ENCODE peak calls at places on chromosomes 11 and 22, in ten cellular contexts. V is SJCRH30; Y is bronchial epithelial cell; R is T-helper 9 cell; O is Peyer's patch; Q is stimulated activated CD4-positive, alpha-beta T cell treated with anti-CD3 and anti-CD28 coated beads, Interleukin-1b, Interleukin-23, amount 100 ng/mL, for 1 hour; X is MM.1S; P is right atrium auricular region; N is activated effector memory CD4-positive, alpha-beta T cell treated with Interleukin-2 at 50 U/mL for 16 hours; J is NCI-H1930. B is an unnamed sample.

GRCh38 chr11:114321621-114322257 is 25.5 kb downstream of the NNMT start:
- DNase-seq in J (no peak), O (no peak), P (no peak), N (no peak), Q (no peak), V (no peak), X (no peak), Y (peak), R (no peak), B (peak)

GRCh38 chr11:64123102-64123434 is 42.8 kb downstream of the MACROD1 start:
- DNase-seq in X (no peak), V (no peak), Q (no peak), O (no peak), P (no peak), N (no peak), Y (peak), R (no peak), J (no peak), B (no peak)

GRCh38 chr11:74310857-74311256 is 583 bp downstream of the P4HA3 start:
- DNase-seq in N (no peak), O (no peak), R (no peak), J (no peak), V (no peak), X (no peak), Q (no peak), P (no peak), Y (no peak), B (no peak)

GRCh38 chr22:20885557-20886323 is 26.9 kb downstream of the SNAP29 start:
- DNase-seq in O (peak), P (peak), J (peak), Y (peak), X (peak), N (no peak), R (no peak), V (peak), Q (no peak), B (peak)

GRCh38 chr11:14359573-14360031 is 619 bp upstream of the RRAS2 start:
- DNase-seq in R (no peak), X (no peak), O (no peak), Q (no peak), Y (no peak), V (peak), J (no peak), N (no peak), P (no peak), B (peak)

GRCh38 chr11:4092031-4092430 is 2.6 kb upstream of the RRM1 start:
- DNase-seq in P (no peak), N (no peak), J (no peak), V (no peak), Y (no peak), R (no peak), Q (no peak), O (no peak), X (peak), B (no peak)

GRCh38 chr11:15223318-15223717 is 108.6 kb downstream of the INSC start:
- DNase-seq in Y (peak), J (no peak), N (no peak), X (no peak), Q (no peak), O (no peak), V (no peak), R (no peak), P (no peak), B (no peak)

GRCh38 chr11:47373876-47374820 is 4.2 kb downstream of the SPI1 start:
- DNase-seq in J (peak), O (peak), P (peak), V (peak), Y (peak), N (peak), X (peak), Q (peak), R (peak), B (peak)

GRCh38 chr22:22424210-22424800 is 84.2 kb downstream of the ZNF280B start:
- DNase-seq in R (no peak), O (no peak), V (peak), Q (no peak), J (no peak), Y (no peak), N (no peak), P (peak), X (no peak), B (no peak)

GRCh38 chr11:12159351-12160099 is 49.1 kb downstream of the MICAL2 start:
- DNase-seq in J (no peak), Q (no peak), R (no peak), N (no peak), P (peak), Y (peak), O (no peak), V (peak), X (no peak), B (peak)

GRCh38 chr11:116657842-116658825 is 114.7 kb downstream of the BUD13 start:
- DNase-seq in V (peak), P (no peak), R (no peak), N (no peak), J (no peak), Q (no peak), Y (no peak), X (no peak), O (no peak), B (no peak)

GRCh38 chr11:77244277-77245014 is 57.0 kb downstream of the GDPD4 start:
- DNase-seq in Q (no peak), N (no peak), Y (peak), P (no peak), O (no peak), V (peak), X (no peak), R (no peak), J (no peak), B (peak)

GRCh38 chr22:46425011-46425410 is 89.5 kb downstream of the TRMU start:
- DNase-seq in Y (peak), R (no peak), N (no peak), V (no peak), O (no peak), P (no peak), Q (no peak), X (no peak), J (no peak), B (peak)

GRCh38 chr11:2853401-2853800 is 32.2 kb downstream of the CDKN1C start:
- DNase-seq in V (no peak), Y (no peak), P (no peak), X (no peak), Q (no peak), O (no peak), N (no peak), J (no peak), R (no peak), B (no peak)

GRCh38 chr11:86798988-86799387 is 1.4 kb upstream of the PRSS23 start:
- DNase-seq in N (no peak), V (no peak), Q (no peak), R (no peak), J (no peak), X (no peak), O (no peak), Y (peak), P (no peak), B (peak)

GRCh38 chr11:32450372-32450771 is 15.0 kb upstream of the WT1 start:
- DNase-seq in R (no peak), X (no peak), V (no peak), O (no peak), Y (no peak), P (no peak), J (no peak), Q (no peak), N (no peak), B (no peak)

GRCh38 chr22:39543095-39543494 is 10.5 kb upstream of the RPS19BP1 start:
- DNase-seq in V (no peak), N (no peak), P (no peak), Q (no peak), O (peak), X (no peak), Y (no peak), J (peak), R (no peak), B (peak)

GRCh38 chr11:125772834-125773505 is 5.7 kb downstream of the PATE2 start:
- DNase-seq in P (no peak), O (no peak), J (no peak), X (no peak), Y (peak), N (no peak), V (no peak), R (no peak), Q (no peak), B (no peak)

GRCh38 chr11:11179239-11179638 is 173.8 kb downstream of the CSNK2A3 start:
- DNase-seq in X (no peak), V (peak), Q (no peak), O (no peak), P (no peak), J (no peak), N (no peak), Y (peak), R (no peak), B (peak)

GRCh38 chr11:132886335-132886734 is 646.0 kb downstream of the OPCML start:
- DNase-seq in N (no peak), Y (peak), J (no peak), R (no peak), O (no peak), P (no peak), Q (no peak), V (peak), X (no peak), B (no peak)

GRCh38 chr11:111910637-111911562 is 670 bp downstream of the CRYAB start:
- DNase-seq in Q (no peak), V (no peak), R (no peak), P (no peak), O (no peak), N (no peak), Y (no peak), J (no peak), X (no peak), B (no peak)

GRCh38 chr22:43187171-43188099 is 501 bp upstream of the TTLL12 start:
- DNase-seq in P (peak), V (peak), R (peak), Q (peak), N (peak), O (peak), X (peak), J (peak), Y (peak), B (peak)

GRCh38 chr11:441418-442274 is at the start of gene ANO9:
- DNase-seq in P (no peak), J (no peak), N (peak), V (peak), Q (no peak), R (peak), Y (peak), O (peak), X (peak), B (peak)

GRCh38 chr11:46948378-46949131 is 12.0 kb downstream of the CSTPP1 start:
- DNase-seq in J (peak), Q (no peak), R (no peak), Y (peak), O (no peak), N (no peak), X (no peak), P (no peak), V (no peak), B (peak)

GRCh38 chr11:84292955-84293354 is 1006.8 kb upstream of the CCDC90B start:
- DNase-seq in V (no peak), J (no peak), O (no peak), R (no peak), Y (no peak), Q (no peak), N (no peak), X (no peak), P (no peak), B (no peak)

GRCh38 chr11:69750875-69751597 is 24.1 kb downstream of the FGF4 start:
- DNase-seq in J (no peak), R (no peak), N (no peak), O (no peak), X (no peak), V (no peak), P (no peak), Q (no peak), Y (no peak), B (no peak)

GRCh38 chr22:39179841-39180335 is 27.4 kb upstream of the CBX7 start:
- DNase-seq in R (no peak), O (no peak), X (no peak), Q (no peak), N (no peak), Y (no peak), V (peak), J (no peak), P (no peak), B (no peak)

GRCh38 chr11:87901366-87901765 is 273.9 kb downstream of the RAB38 start:
- DNase-seq in N (no peak), Y (no peak), P (no peak), V (no peak), J (no peak), O (no peak), X (no peak), R (no peak), Q (no peak), B (no peak)

GRCh38 chr11:75240381-75241035 is at the start of gene TPBGL:
- DNase-seq in Q (peak), X (no peak), Y (no peak), O (no peak), P (no peak), N (no peak), V (no peak), J (peak), R (no peak), B (no peak)

GRCh38 chr22:50507421-50507990 is at the start of gene LMF2:
- DNase-seq in J (no peak), O (peak), N (peak), R (peak), Y (peak), X (no peak), Q (peak), P (peak), V (no peak), B (peak)

GRCh38 chr11:116703421-116703820 is 69.4 kb downstream of the BUD13 start:
- DNase-seq in V (peak), X (no peak), O (no peak), J (no peak), Y (no peak), R (no peak), N (no peak), P (no peak), Q (no peak), B (no peak)

GRCh38 chr11:64752106-64752970 is 7.4 kb downstream of the PYGM start:
- DNase-seq in R (no peak), Q (no peak), P (no peak), N (no peak), V (peak), X (no peak), J (no peak), O (no peak), Y (no peak), B (no peak)

GRCh38 chr11:83528877-83529276 is 242.7 kb upstream of the CCDC90B start:
- DNase-seq in J (no peak), P (no peak), N (no peak), X (no peak), Y (no peak), V (no peak), Q (no peak), R (no peak), O (no peak), B (no peak)

GRCh38 chr11:92980291-92980690 is 10.8 kb downstream of the MTNR1B start:
- DNase-seq in Q (no peak), Y (peak), J (no peak), R (no peak), V (no peak), P (no peak), O (no peak), X (no peak), N (no peak), B (no peak)

GRCh38 chr11:133503776-133504175 is 28.5 kb downstream of the OPCML start:
- DNase-seq in J (no peak), P (no peak), Y (no peak), Q (no peak), V (no peak), X (no peak), N (no peak), R (no peak), O (no peak), B (no peak)

GRCh38 chr11:11422291-11423128 is 69.5 kb upstream of the CSNK2A3 start:
- DNase-seq in Q (no peak), O (no peak), N (no peak), P (no peak), R (no peak), X (no peak), V (peak), Y (peak), J (no peak), B (peak)

GRCh38 chr22:36036167-36036624 is 7.6 kb upstream of the RBFOX2 start:
- DNase-seq in V (no peak), N (no peak), J (no peak), R (no peak), Y (no peak), O (no peak), P (no peak), X (no peak), Q (no peak), B (no peak)

GRCh38 chr22:46072030-46072881 is 78.1 kb upstream of the PPARA start:
- DNase-seq in Y (peak), P (no peak), J (no peak), O (no peak), N (peak), V (peak), Q (no peak), X (peak), R (no peak), B (peak)